ENCODE peak calls at places on chromosomes 12 and 14, in eight cellular contexts. T, D, Z, L, F, S, P and M are unnamed samples.

GRCh38 chr14:51430600-51430999 is 190.6 kb downstream of the TMX1 start:
- DNase-seq in S (no peak), Z (no peak), T (no peak), L (no peak), F (no peak), P (no peak), D (no peak), M (no peak)

GRCh38 chr12:59041241-59042121 is 121.2 kb upstream of the LRIG3 start:
- DNase-seq in L (no peak), Z (no peak), F (peak; percentile 94), D (no peak), T (peak; percentile 92), P (no peak), S (no peak), M (peak; percentile 88)

GRCh38 chr12:109797905-109798669 is 35.1 kb downstream of the TRPV4 start:
- DNase-seq in F (peak; percentile 44), L (no peak), D (no peak), P (no peak), Z (no peak), S (no peak), T (no peak), M (no peak)

GRCh38 chr12:109720152-109720855 is 6.7 kb downstream of the FAM222A start:
- DNase-seq in D (no peak), S (peak; percentile 68), Z (no peak), T (no peak), L (no peak), P (no peak), F (no peak), M (no peak)

GRCh38 chr14:105167303-105168092 is 1.1 kb downstream of the JAG2 start:
- DNase-seq in Z (no peak), P (no peak), L (no peak), T (no peak), S (no peak), F (peak; percentile 50), D (no peak), M (no peak)

GRCh38 chr12:89762498-89763170 is 54.0 kb upstream of the ATP2B1 start:
- DNase-seq in S (no peak), T (no peak), F (peak; percentile 88), L (no peak), D (no peak), P (no peak), Z (no peak), M (no peak)

GRCh38 chr12:61993734-61994345 is 266.4 kb upstream of the USP15 start:
- DNase-seq in L (no peak), S (no peak), T (peak; percentile 10), P (no peak), Z (no peak), D (no peak), F (peak; percentile 61), M (peak; percentile 0)

GRCh38 chr14:30960216-30960615 is 65.2 kb upstream of the AP4S1 start:
- DNase-seq in F (no peak), L (no peak), T (no peak), S (no peak), D (no peak), P (no peak), Z (no peak), M (no peak)

GRCh38 chr12:97595423-97595822 is 132.8 kb downstream of the RMST start:
- DNase-seq in Z (no peak), P (no peak), F (peak; percentile 76), D (no peak), L (no peak), S (no peak), T (no peak), M (no peak)

GRCh38 chr14:80549141-80549540 is 337.8 kb upstream of the DIO2 start:
- DNase-seq in L (no peak), T (peak; percentile 29), D (no peak), P (no peak), F (no peak), S (no peak), Z (no peak), M (no peak)

DNA sequence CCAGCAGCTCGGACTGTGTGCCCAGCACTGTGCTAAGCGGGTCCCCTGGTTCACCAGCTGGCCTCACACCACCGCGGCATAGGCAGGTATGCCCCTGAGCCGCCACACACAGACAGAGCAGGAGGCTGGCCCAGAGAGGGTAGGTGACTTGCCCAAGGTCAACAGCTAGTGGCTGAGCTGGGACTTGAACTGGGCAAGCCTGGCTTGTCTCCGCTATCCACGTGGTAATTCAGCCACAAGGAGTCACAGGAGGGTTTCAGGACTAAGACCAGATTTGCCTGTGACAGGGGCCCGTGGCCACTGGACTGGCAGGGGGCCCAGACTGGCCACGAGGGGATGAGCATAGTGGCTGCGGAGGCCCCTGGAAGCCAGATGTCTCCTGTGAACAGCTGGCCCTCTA is 47.7 kb downstream of the NCOR2 start:
- DNase-seq in F (no peak), D (no peak), P (no peak), T (no peak), S (no peak), L (no peak), Z (no peak), M (no peak)
- TF ChIP-seq CTCF in F (no peak), D (no peak), P (no peak), T (no peak), S (no peak), L (no peak), Z (no peak), M (no peak)

GRCh38 chr14:78566017-78566858 is 396.1 kb downstream of the NRXN3 start:
- DNase-seq in S (peak; percentile 58), D (peak; percentile 87), F (peak; percentile 81), P (peak; percentile 93), L (no peak), T (peak; percentile 72), Z (peak; percentile 44), M (peak; percentile 28)
- H3K4me3 ChIP-seq in S (peak overlapping the region; percentile 48), D (peak overlapping the region; percentile 23), F (peak overlapping the region; percentile 31), P (no peak overlapping the region), L (peak overlapping the region; percentile 3), T (peak overlapping the region; percentile 24), Z (no peak overlapping the region), M (peak overlapping the region; percentile 46)

DNA sequence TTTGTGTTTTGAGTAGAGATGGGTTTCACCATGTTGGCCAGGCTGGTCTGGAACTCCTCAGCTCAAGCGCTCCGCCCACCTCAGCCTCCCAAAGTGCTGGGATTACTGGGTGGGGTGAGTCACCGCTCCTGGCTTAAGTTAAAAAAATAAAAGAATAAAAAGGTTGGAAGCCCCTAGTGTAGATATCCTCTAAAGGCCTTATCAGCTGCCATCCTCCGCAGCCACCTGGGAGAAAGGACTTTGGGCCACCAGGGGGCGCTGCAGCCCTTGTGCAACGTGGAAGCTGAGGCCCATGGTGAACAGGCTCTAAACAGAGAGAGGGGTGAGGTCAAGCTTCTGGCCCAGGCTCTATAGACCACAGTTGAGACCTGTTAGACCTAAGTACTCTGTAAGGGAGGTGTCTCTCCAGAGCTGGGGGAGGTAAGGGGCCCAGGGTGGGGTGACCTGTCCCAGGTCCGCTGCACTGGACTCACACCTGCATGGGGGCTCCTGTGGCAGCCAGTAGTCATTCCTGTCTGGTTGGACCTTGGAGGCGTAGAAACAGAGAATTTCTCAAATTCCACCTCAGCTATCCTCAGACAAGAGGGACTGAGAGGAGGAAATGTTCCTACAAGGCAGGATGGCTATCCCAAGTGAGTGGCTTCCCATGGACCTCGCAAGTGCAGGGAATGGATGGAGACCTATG is 14.0 kb upstream of the RACGAP1 start:
- DNase-seq in T (peak; percentile 81), F (peak; percentile 80), Z (peak; percentile 92), S (peak; percentile 88), D (peak; percentile 93), P (peak; percentile 97), L (peak; percentile 94), M (peak; percentile 29)
- TF ChIP-seq CTCF in T (peak; percentile 90), F (peak; percentile 97), Z (peak; percentile 74), S (peak; percentile 91), D (peak; percentile 92), P (no peak), L (peak; percentile 74), M (peak; percentile 84)

GRCh38 chr12:32896438-32897275 is at the start of gene PKP2:
- DNase-seq in T (peak; percentile 32), Z (peak; percentile 9), P (peak; percentile 87), D (no peak), L (peak; percentile 85), S (peak; percentile 68), F (peak; percentile 93), M (no peak)
- H3K4me3 ChIP-seq in T (peak within 1 kb of the TSS; percentile 70), Z (peak within 1 kb of the TSS; percentile 35), P (peak within 1 kb of the TSS; percentile 41), D (peak within 1 kb of the TSS; percentile 72), L (peak within 1 kb of the TSS; percentile 56), S (peak within 1 kb of the TSS; percentile 92), F (peak within 1 kb of the TSS; percentile 73), M (no peak within 1 kb of the TSS)

GRCh38 chr12:121223947-121224285 is 14.0 kb downstream of the P2RX4 start:
- DNase-seq in Z (no peak), L (no peak), P (no peak), F (no peak), T (no peak), D (no peak), S (no peak), M (no peak)
- TF ChIP-seq CTCF in Z (no peak), L (no peak), P (no peak), F (no peak), T (no peak), D (no peak), S (no peak), M (no peak)